ENCODE peak calls at places on chromosomes 12 and 14, in six cellular contexts. I is activated T-helper 1 cell treated with Interleukin-2 at 50 U/mL for 16 hours; A is NCI-H1105; G is psoas muscle; U is activated CD4-positive, alpha-beta T cell treated with anti-CD3 and anti-CD28 coated beads, Interleukin-2, amount 50 U/mL, for 24 hours; C is sigmoid colon. N is an unnamed sample.

GRCh38 chr14:103138483-103139370 is 15.5 kb downstream of the TNFAIP2 start:
- DNase-seq in I (no peak), A (no peak), G (peak), U (no peak), C (no peak), N (no peak)

GRCh38 chr12:122421263-122421814 is 1.1 kb downstream of the CLIP1 start:
- DNase-seq in I (no peak), A (peak), G (peak), U (no peak), C (peak), N (peak)

GRCh38 chr12:104669057-104669770 is 212.5 kb downstream of the CHST11 start:
- DNase-seq in I (no peak), A (peak), G (no peak), U (no peak), C (peak), N (no peak)

GRCh38 chr12:74889563-74890236 is 319.9 kb downstream of the KCNC2 start:
- DNase-seq in I (no peak), A (no peak), G (no peak), U (no peak), C (no peak), N (peak)

GRCh38 chr12:43980627-43981191 is 144.8 kb downstream of the TMEM117 start:
- DNase-seq in I (no peak), A (no peak), G (no peak), U (no peak), C (no peak), N (no peak)

GRCh38 chr12:66103011-66103913 is 27.3 kb downstream of the LLPH start:
- DNase-seq in I (no peak), A (no peak), G (no peak), U (no peak), C (no peak), N (no peak)

GRCh38 chr12:114371250-114371649 is 34.7 kb downstream of the TBX5 start:
- DNase-seq in I (no peak), A (no peak), G (no peak), U (no peak), C (no peak), N (no peak)

GRCh38 chr12:19846561-19846960 is 407.3 kb downstream of the AEBP2 start:
- DNase-seq in I (no peak), A (no peak), G (no peak), U (no peak), C (no peak), N (peak)

GRCh38 chr12:4148418-4149056 is 125.0 kb upstream of the CCND2 start:
- DNase-seq in I (peak), A (no peak), G (peak), U (no peak), C (peak), N (no peak)

GRCh38 chr12:30822385-30823139 is 67.8 kb upstream of the CAPRIN2 start:
- DNase-seq in I (peak), A (no peak), G (peak), U (no peak), C (peak), N (peak)

GRCh38 chr12:105912911-105913514 is 225.7 kb downstream of the NUAK1 start:
- DNase-seq in I (no peak), A (no peak), G (no peak), U (no peak), C (no peak), N (no peak)

GRCh38 chr12:1859643-1860042 is 39.3 kb downstream of the LRTM2 start:
- DNase-seq in I (no peak), A (no peak), G (no peak), U (no peak), C (no peak), N (peak)

GRCh38 chr12:4331221-4331620 is 10.2 kb downstream of the TIGAR start:
- DNase-seq in I (no peak), A (no peak), G (no peak), U (no peak), C (no peak), N (no peak)

GRCh38 chr12:109462868-109463692 is 14.0 kb downstream of the KCTD10 start:
- DNase-seq in I (no peak), A (no peak), G (peak), U (no peak), C (peak), N (peak)

GRCh38 chr12:98424726-98425401 is 90.5 kb upstream of the TMPO start:
- DNase-seq in I (peak), A (peak), G (no peak), U (no peak), C (no peak), N (peak)

GRCh38 chr12:66275040-66275439 is 27.3 kb upstream of the HELB start:
- DNase-seq in I (no peak), A (no peak), G (no peak), U (no peak), C (no peak), N (no peak)

GRCh38 chr12:11853126-11853525 is 203.7 kb downstream of the ETV6 start:
- DNase-seq in I (no peak), A (peak), G (no peak), U (no peak), C (no peak), N (no peak)

GRCh38 chr12:77746108-77746507 is 84.6 kb upstream of the NAV3 start:
- DNase-seq in I (no peak), A (peak), G (no peak), U (no peak), C (no peak), N (peak)

GRCh38 chr12:113207621-113208040 is 13.6 kb upstream of the TPCN1 start:
- DNase-seq in I (no peak), A (no peak), G (no peak), U (no peak), C (no peak), N (no peak)

GRCh38 chr12:92735131-92735721 is 32.4 kb downstream of the PLEKHG7 start:
- DNase-seq in I (no peak), A (peak), G (no peak), U (no peak), C (no peak), N (peak)

GRCh38 chr14:50607181-50607580 is 47.2 kb downstream of the ATL1 start:
- DNase-seq in I (no peak), A (no peak), G (no peak), U (no peak), C (no peak), N (peak)

N was measured in iris pigment epithelial cell.